ENCODE peak calls at places on chromosome 3, in five cellular contexts. M is ascending aorta, F is cardiac muscle cell, E is heart left ventricle, D is left ventricle myocardium inferior. Y is an unnamed sample.

GRCh38 chr3:123807820-123808219 is 76.3 kb downstream of the MYLK start:
- DNase-seq in M (no peak), F (no peak), E (no peak), D (no peak), Y (no peak)

GRCh38 chr3:15512173-15512572 is 9.3 kb downstream of the COLQ start:
- DNase-seq in M (no peak), F (peak), E (peak), D (peak), Y (no peak)

GRCh38 chr3:125087768-125088391 is 32.1 kb upstream of the HEG1 start:
- DNase-seq in M (no peak), F (no peak), E (no peak), D (no peak), Y (peak)

GRCh38 chr3:133930341-133930933 is 34.8 kb upstream of the RAB6B start:
- DNase-seq in M (peak), F (peak), E (no peak), D (no peak), Y (peak)

GRCh38 chr3:180684807-180685206 is 5.5 kb upstream of the CCDC39 start:
- DNase-seq in M (no peak), F (no peak), E (no peak), D (no peak), Y (no peak)

GRCh38 chr3:76582632-76583378 is 457.1 kb upstream of the ROBO2 start:
- DNase-seq in M (no peak), F (no peak), E (no peak), D (no peak), Y (no peak)

GRCh38 chr3:136728918-136729317 is 23.3 kb downstream of the STAG1 start:
- DNase-seq in M (no peak), F (no peak), E (no peak), D (no peak), Y (peak)

GRCh38 chr3:20040476-20041196 is 390 bp downstream of the KAT2B start:
- DNase-seq in M (peak), F (peak), E (peak), D (peak), Y (peak)

GRCh38 chr3:44509985-44510360 is 32.5 kb upstream of the ZNF445 start:
- DNase-seq in M (no peak), F (peak), E (no peak), D (no peak), Y (peak)

GRCh38 chr3:19065027-19065426 is 83.3 kb upstream of the KCNH8 start:
- DNase-seq in M (no peak), F (peak), E (no peak), D (no peak), Y (no peak)

GRCh38 chr3:182911782-182912111 is 68.6 kb downstream of the DCUN1D1 start:
- DNase-seq in M (no peak), F (no peak), E (no peak), D (no peak), Y (no peak)

GRCh38 chr3:33962383-33962782 is 164.0 kb downstream of the PDCD6IP start:
- DNase-seq in M (no peak), F (no peak), E (no peak), D (no peak), Y (no peak)

GRCh38 chr3:134441321-134441720 is 44.5 kb downstream of the ANAPC13 start:
- DNase-seq in M (no peak), F (no peak), E (no peak), D (no peak), Y (peak)

GRCh38 chr3:34969513-34969912 is 669.8 kb upstream of the ARPP21 start:
- DNase-seq in M (no peak), F (no peak), E (no peak), D (no peak), Y (no peak)

GRCh38 chr3:52704611-52705437 is 767 bp downstream of the GLT8D1 start:
- DNase-seq in M (peak), F (peak), E (peak), D (no peak), Y (peak)

GRCh38 chr3:118636841-118637240 is 397.8 kb downstream of the IGSF11 start:
- DNase-seq in M (no peak), F (peak), E (no peak), D (no peak), Y (no peak)

GRCh38 chr3:117184574-117184973 is 475.0 kb downstream of the TUSC7 start:
- DNase-seq in M (no peak), F (no peak), E (no peak), D (no peak), Y (peak)

GRCh38 chr3:79766474-79767193 is 1.2 kb downstream of the ROBO1 start:
- DNase-seq in M (no peak), F (peak), E (no peak), D (no peak), Y (no peak)

GRCh38 chr3:160331127-160331937 is 67.7 kb downstream of the IFT80 start:
- DNase-seq in M (no peak), F (no peak), E (no peak), D (no peak), Y (peak)

GRCh38 chr3:131083190-131083863 is 56.6 kb downstream of the NEK11 start:
- DNase-seq in M (no peak), F (peak), E (peak), D (peak), Y (peak)

GRCh38 chr3:52068730-52069129 is 12.4 kb upstream of the DUSP7 start:
- DNase-seq in M (no peak), F (no peak), E (no peak), D (no peak), Y (no peak)

DNA sequence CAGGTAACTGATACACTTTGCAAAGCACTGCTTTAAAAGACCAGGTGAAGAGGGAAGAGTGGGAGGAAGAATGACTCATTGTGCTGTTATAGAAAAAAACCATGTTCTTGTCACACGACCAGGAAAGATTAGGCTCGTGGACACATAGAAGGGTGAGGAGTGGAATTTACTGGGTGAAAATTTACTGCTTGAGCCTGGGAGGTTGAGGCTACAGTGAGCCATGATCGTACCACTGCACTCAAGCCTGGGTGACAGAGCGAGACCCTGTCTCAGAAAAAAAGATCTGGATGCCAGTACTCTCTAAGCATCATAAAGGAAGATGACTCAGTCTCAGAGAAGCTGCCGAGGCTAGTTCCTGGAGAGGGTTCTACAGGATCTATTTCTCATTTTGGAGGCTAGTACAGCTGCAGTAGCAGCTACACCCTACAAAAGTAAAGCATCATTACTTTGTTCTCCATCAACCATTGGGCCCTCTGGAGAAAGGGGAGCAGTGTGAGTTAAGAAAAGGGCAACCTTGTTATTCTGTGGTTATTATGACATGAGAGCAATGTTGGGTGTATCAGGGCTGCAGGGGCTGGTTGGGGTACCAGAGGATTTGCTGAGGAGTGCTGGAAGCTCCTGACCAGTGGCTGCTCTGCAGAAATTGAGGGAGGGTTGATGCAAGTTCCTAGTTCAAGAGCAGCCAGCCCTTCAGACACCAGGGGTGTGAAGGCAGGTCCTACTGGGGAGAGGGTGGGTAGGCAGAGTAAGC is 75.4 kb downstream of the CMTM8 start:
- DNase-seq in M (no peak), F (no peak), E (no peak), D (no peak), Y (peak)
- H3K4me3 ChIP-seq in M (no peak), F (no peak), E (no peak), D (no peak), Y (no peak)

DNA sequence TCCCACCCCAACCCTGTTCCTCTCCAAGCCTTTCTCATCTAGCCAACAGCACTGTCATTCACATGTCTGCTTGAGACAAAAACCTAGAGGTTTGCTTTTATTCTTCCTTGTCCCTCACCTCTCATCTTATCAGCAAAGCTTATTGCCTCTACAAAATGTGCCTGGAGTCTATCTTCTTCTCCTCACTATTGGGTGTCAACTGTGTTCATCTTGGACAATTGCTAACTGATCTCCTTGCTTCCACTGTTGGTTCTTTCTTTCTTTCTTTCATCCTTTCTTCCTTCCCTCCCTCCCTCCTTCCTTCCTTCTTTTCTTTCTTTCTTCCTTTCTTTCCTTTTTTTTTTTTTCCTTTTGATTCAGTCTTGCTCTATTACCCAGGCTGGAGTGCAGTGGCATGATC is 48.2 kb downstream of the FOXL2 start:
- DNase-seq in M (no peak), F (no peak), E (no peak), D (no peak), Y (no peak)
- TF ChIP-seq CTCF in M (no peak), F (no peak), E (no peak), D (no peak), Y (no peak)

GRCh38 chr3:153400641-153401040 is 238.6 kb downstream of the RAP2B start:
- DNase-seq in M (no peak), F (no peak), E (no peak), D (no peak), Y (peak)
- H3K4me3 ChIP-seq in M (no peak), F (no peak), E (no peak), D (no peak), Y (no peak)

GRCh38 chr3:11224870-11225251 is 47.3 kb upstream of the ATG7 start:
- DNase-seq in M (no peak), F (no peak), E (no peak), D (no peak), Y (no peak)

GRCh38 chr3:11220230-11220629 is 52.0 kb upstream of the ATG7 start:
- DNase-seq in M (no peak), F (no peak), E (no peak), D (no peak), Y (no peak)

GRCh38 chr3:11226042-11226370 is 46.2 kb upstream of the ATG7 start:
- DNase-seq in M (no peak), F (no peak), E (no peak), D (no peak), Y (no peak)

GRCh38 chr3:11224010-11224409 is 48.2 kb upstream of the ATG7 start:
- DNase-seq in M (no peak), F (no peak), E (no peak), D (no peak), Y (no peak)

GRCh38 chr3:11221818-11222217 is 50.4 kb upstream of the ATG7 start:
- DNase-seq in M (no peak), F (no peak), E (no peak), D (no peak), Y (no peak)
- TF ChIP-seq CTCF in M (peak), F (no peak), E (no peak), D (peak), Y (peak)

Y was measured in foreskin fibroblast.